ENCODE peak calls at places on chromosomes 5 and 9, in seven cellular contexts. V is DND-41, W is sigmoid colon, Z is tibial artery, N is colonic mucosa, B is endodermal cell, G is adrenal gland. F is an unnamed sample.

GRCh38 chr9:133703571-133704399 is 34.4 kb downstream of the SARDH start:
- DNase-seq in V (peak), W (peak), Z (no peak), N (no peak), B (no peak), G (no peak), F (peak)

GRCh38 chr5:102755691-102756371 is 726 bp downstream of the PAM start:
- DNase-seq in V (peak), W (peak), Z (peak), N (peak), B (peak), G (peak), F (peak)

GRCh38 chr5:150142800-150143724 is 12.6 kb downstream of the PDGFRB start:
- DNase-seq in V (no peak), W (peak), Z (peak), N (peak), B (peak), G (peak), F (no peak)

GRCh38 chr5:11214851-11215250 is 453.8 kb upstream of the DAP start:
- DNase-seq in V (no peak), W (no peak), Z (no peak), N (no peak), B (no peak), G (no peak), F (no peak)

GRCh38 chr5:116482394-116482793 is 92.2 kb downstream of the SEMA6A start:
- DNase-seq in V (no peak), W (no peak), Z (no peak), N (no peak), B (no peak), G (no peak), F (no peak)

GRCh38 chr9:123611228-123611627 is 255.2 kb downstream of the CRB2 start:
- DNase-seq in V (no peak), W (no peak), Z (no peak), N (no peak), B (no peak), G (no peak), F (no peak)

GRCh38 chr5:103411721-103412120 is 150.9 kb downstream of the NUDT12 start:
- DNase-seq in V (no peak), W (no peak), Z (no peak), N (no peak), B (no peak), G (no peak), F (no peak)

GRCh38 chr9:73548201-73548600 is 396.5 kb downstream of the ANXA1 start:
- DNase-seq in V (no peak), W (no peak), Z (no peak), N (no peak), B (no peak), G (no peak), F (no peak)

GRCh38 chr5:72760259-72760658 is 56.2 kb upstream of the TNPO1 start:
- DNase-seq in V (no peak), W (no peak), Z (no peak), N (no peak), B (no peak), G (no peak), F (no peak)

GRCh38 chr5:15992918-15993317 is 186.7 kb downstream of the MARCHF11 start:
- DNase-seq in V (no peak), W (no peak), Z (no peak), N (no peak), B (no peak), G (no peak), F (no peak)

GRCh38 chr9:98549401-98549800 is 159.3 kb downstream of the GABBR2 start:
- DNase-seq in V (no peak), W (no peak), Z (no peak), N (no peak), B (peak), G (no peak), F (no peak)

GRCh38 chr9:110443146-110443877 is 105.6 kb upstream of the TXNDC8 start:
- DNase-seq in V (no peak), W (no peak), Z (no peak), N (no peak), B (no peak), G (no peak), F (no peak)

GRCh38 chr5:35031276-35031675 is 16.5 kb downstream of the AGXT2 start:
- DNase-seq in V (no peak), W (no peak), Z (no peak), N (no peak), B (no peak), G (no peak), F (no peak)

GRCh38 chr9:21833090-21833801 is 30.8 kb downstream of the MTAP start:
- DNase-seq in V (no peak), W (no peak), Z (no peak), N (no peak), B (no peak), G (no peak), F (no peak)

GRCh38 chr9:36499156-36499886 is 73.4 kb upstream of the MELK start:
- DNase-seq in V (no peak), W (no peak), Z (no peak), N (no peak), B (no peak), G (no peak), F (no peak)

GRCh38 chr9:134629061-134629585 is 12.5 kb upstream of the COL5A1 start:
- DNase-seq in V (no peak), W (no peak), Z (no peak), N (no peak), B (peak), G (peak), F (no peak)

GRCh38 chr9:105117111-105117682 is 127.3 kb upstream of the SLC44A1 start:
- DNase-seq in V (no peak), W (no peak), Z (no peak), N (no peak), B (peak), G (no peak), F (no peak)

GRCh38 chr5:1648806-1649205 is 125.0 kb upstream of the LPCAT1 start:
- DNase-seq in V (no peak), W (no peak), Z (no peak), N (no peak), B (no peak), G (no peak), F (no peak)

GRCh38 chr9:115952667-115953316 is 200.8 kb upstream of the PAPPA start:
- DNase-seq in V (no peak), W (no peak), Z (no peak), N (no peak), B (no peak), G (no peak), F (no peak)

GRCh38 chr5:56369333-56369947 is 136.3 kb upstream of the ANKRD55 start:
- DNase-seq in V (no peak), W (no peak), Z (no peak), N (no peak), B (no peak), G (no peak), F (no peak)

GRCh38 chr9:127518091-127518856 is 67.0 kb downstream of the LRSAM1 start:
- DNase-seq in V (no peak), W (no peak), Z (no peak), N (no peak), B (no peak), G (no peak), F (no peak)

GRCh38 chr9:18566125-18566524 is 92.2 kb downstream of the ADAMTSL1 start:
- DNase-seq in V (no peak), W (no peak), Z (no peak), N (no peak), B (no peak), G (no peak), F (no peak)

GRCh38 chr5:169576181-169576598 is 7.4 kb upstream of the SPDL1 start:
- DNase-seq in V (no peak), W (peak), Z (peak), N (no peak), B (no peak), G (peak), F (no peak)

GRCh38 chr5:123091988-123092583 is 3.0 kb downstream of the PRDM6 start:
- DNase-seq in V (no peak), W (no peak), Z (no peak), N (no peak), B (no peak), G (no peak), F (no peak)

GRCh38 chr5:50325237-50325832 is 115.8 kb downstream of the EMB start:
- DNase-seq in V (no peak), W (no peak), Z (no peak), N (no peak), B (no peak), G (no peak), F (no peak)

GRCh38 chr9:90331826-90332575 is 310.6 kb downstream of the DIRAS2 start:
- DNase-seq in V (no peak), W (no peak), Z (no peak), N (no peak), B (no peak), G (no peak), F (no peak)

GRCh38 chr5:78912085-78912771 is 72.9 kb downstream of the ARSB start:
- DNase-seq in V (no peak), W (no peak), Z (no peak), N (no peak), B (no peak), G (no peak), F (no peak)

GRCh38 chr5:175202461-175203065 is 241.4 kb downstream of the DRD1 start:
- DNase-seq in V (no peak), W (no peak), Z (no peak), N (no peak), B (no peak), G (peak), F (no peak)

GRCh38 chr9:1285526-1285925 is 235.4 kb downstream of the DMRT2 start:
- DNase-seq in V (no peak), W (no peak), Z (no peak), N (no peak), B (no peak), G (no peak), F (no peak)

GRCh38 chr5:120450910-120451309 is 13.2 kb upstream of the PRR16 start:
- DNase-seq in V (no peak), W (no peak), Z (no peak), N (no peak), B (no peak), G (no peak), F (no peak)

GRCh38 chr5:21661129-21661528 is 1192.0 kb downstream of the CDH12 start:
- DNase-seq in V (no peak), W (no peak), Z (no peak), N (no peak), B (no peak), G (no peak), F (no peak)

GRCh38 chr5:21665525-21665924 is 1187.6 kb downstream of the CDH12 start:
- DNase-seq in V (no peak), W (no peak), Z (no peak), N (no peak), B (no peak), G (no peak), F (no peak)

GRCh38 chr5:21663082-21663481 is 1190.1 kb downstream of the CDH12 start:
- DNase-seq in V (no peak), W (no peak), Z (no peak), N (no peak), B (peak), G (no peak), F (no peak)
- TF ChIP-seq CTCF in V (peak), W (no peak), Z (no peak), N (no peak), B (peak), G (no peak), F (no peak)

GRCh38 chr5:142724821-142725220 is 38.9 kb upstream of the FGF1 start:
- DNase-seq in V (no peak), W (no peak), Z (no peak), N (no peak), B (no peak), G (no peak), F (no peak)
- H3K27ac ChIP-seq in V (no peak), W (no peak), Z (peak), N (no peak), B (no peak), G (no peak), F (no peak)

DNA sequence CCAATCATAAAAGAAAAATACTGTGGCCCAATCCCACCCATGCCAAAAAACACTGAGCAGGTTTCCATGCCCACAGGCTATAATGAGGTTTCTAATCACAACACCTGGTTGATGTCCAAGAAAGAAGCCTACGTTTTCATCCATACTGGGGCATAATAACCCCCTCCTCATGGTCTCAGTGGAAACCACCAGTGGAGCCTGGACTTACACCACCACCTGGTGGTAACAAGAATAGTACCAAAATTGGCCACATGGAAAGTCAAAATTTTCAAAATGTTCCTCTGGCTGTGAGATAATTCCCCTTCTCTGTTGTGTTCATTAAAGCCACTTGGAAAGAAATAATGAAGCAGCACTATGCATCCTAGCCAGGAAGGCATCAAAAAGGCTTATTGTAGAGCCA is 687.3 kb upstream of the ST8SIA4 start:
- DNase-seq in V (peak), W (no peak), Z (no peak), N (no peak), B (peak), G (no peak), F (no peak)
- TF ChIP-seq CTCF in V (peak), W (no peak), Z (peak), N (no peak), B (peak), G (no peak), F (no peak)

GRCh38 chr9:121299467-121300282 is 31.7 kb downstream of the GSN start:
- DNase-seq in V (no peak), W (peak), Z (peak), N (peak), B (peak), G (no peak), F (no peak)
- H3K27ac ChIP-seq in V (no peak), W (peak), Z (peak), N (peak), B (no peak), G (peak), F (no peak)

GRCh38 chr9:92242115-92242778 is 51.2 kb downstream of the IARS1 start:
- DNase-seq in V (no peak), W (no peak), Z (no peak), N (no peak), B (peak), G (peak), F (no peak)
- TF ChIP-seq CTCF in V (peak), W (no peak), Z (no peak), N (no peak), B (peak), G (peak), F (no peak)

F was measured in CD4-positive, alpha-beta T cell.